ENCODE peak calls at places on chromosomes 1 and 21, in ten cellular contexts. R, N, V, I, U, C, H, O, X and Z are unnamed samples.

GRCh38 chr1:9909222-9910046 is 635 bp downstream of the CTNNBIP1 start:
- DNase-seq in R (no peak), N (peak), V (no peak), I (peak), U (peak), C (peak), H (peak), O (no peak), X (peak), Z (peak)

GRCh38 chr1:172727956-172728603 is 69.2 kb downstream of the FASLG start:
- DNase-seq in R (no peak), N (no peak), V (peak), I (peak), U (no peak), C (peak), H (no peak), O (no peak), X (no peak), Z (peak)

GRCh38 chr1:212010004-212010403 is 25.4 kb downstream of the INTS7 start:
- DNase-seq in R (no peak), N (no peak), V (no peak), I (peak), U (no peak), C (no peak), H (no peak), O (no peak), X (no peak), Z (no peak)

GRCh38 chr21:16262109-16262508 is 532.3 kb downstream of the USP25 start:
- DNase-seq in R (no peak), N (no peak), V (no peak), I (no peak), U (no peak), C (no peak), H (no peak), O (no peak), X (no peak), Z (no peak)

GRCh38 chr1:156752843-156753486 is 1.5 kb upstream of the HDGF start:
- DNase-seq in R (no peak), N (no peak), V (no peak), I (peak), U (peak), C (peak), H (no peak), O (no peak), X (no peak), Z (no peak)

GRCh38 chr1:17286646-17287045 is 21.4 kb upstream of the PADI4 start:
- DNase-seq in R (no peak), N (no peak), V (no peak), I (no peak), U (no peak), C (no peak), H (no peak), O (no peak), X (no peak), Z (no peak)

GRCh38 chr21:33096426-33096825 is 26.5 kb downstream of the OLIG1 start:
- DNase-seq in R (no peak), N (no peak), V (no peak), I (no peak), U (no peak), C (no peak), H (no peak), O (no peak), X (no peak), Z (no peak)

GRCh38 chr1:77401384-77401783 is 119.6 kb downstream of the AK5 start:
- DNase-seq in R (no peak), N (no peak), V (no peak), I (no peak), U (no peak), C (no peak), H (no peak), O (no peak), X (no peak), Z (no peak)

GRCh38 chr21:46121286-46122221 is 23.6 kb downstream of the COL6A2 start:
- DNase-seq in R (no peak), N (no peak), V (no peak), I (no peak), U (peak), C (no peak), H (peak), O (no peak), X (no peak), Z (no peak)

GRCh38 chr21:45821315-45822001 is 160.1 kb upstream of the COL6A1 start:
- DNase-seq in R (no peak), N (no peak), V (no peak), I (no peak), U (peak), C (no peak), H (no peak), O (no peak), X (no peak), Z (no peak)

GRCh38 chr1:97826820-97827219 is 94.0 kb downstream of the DPYD start:
- DNase-seq in R (no peak), N (no peak), V (peak), I (no peak), U (no peak), C (no peak), H (no peak), O (no peak), X (no peak), Z (no peak)

GRCh38 chr1:31182352-31182751 is 57.3 kb downstream of the NKAIN1 start:
- DNase-seq in R (peak), N (peak), V (peak), I (peak), U (peak), C (peak), H (peak), O (no peak), X (peak), Z (peak)

GRCh38 chr1:50968884-50969610 is 998 bp upstream of the CDKN2C start:
- DNase-seq in R (peak), N (peak), V (no peak), I (peak), U (peak), C (peak), H (peak), O (no peak), X (peak), Z (peak)

GRCh38 chr1:27342778-27343638 is 1.2 kb downstream of the SYTL1 start:
- DNase-seq in R (no peak), N (no peak), V (no peak), I (no peak), U (no peak), C (peak), H (peak), O (peak), X (peak), Z (no peak)

GRCh38 chr1:93358293-93358692 is 12.6 kb downstream of the DR1 start:
- DNase-seq in R (no peak), N (no peak), V (no peak), I (no peak), U (no peak), C (no peak), H (no peak), O (no peak), X (no peak), Z (no peak)

GRCh38 chr1:174836543-174836942 is 163.2 kb upstream of the CACYBP start:
- DNase-seq in R (no peak), N (peak), V (no peak), I (peak), U (no peak), C (peak), H (no peak), O (no peak), X (no peak), Z (no peak)

GRCh38 chr1:58768971-58769808 is 14.7 kb downstream of the JUN start:
- DNase-seq in R (peak), N (peak), V (peak), I (peak), U (peak), C (peak), H (peak), O (no peak), X (no peak), Z (peak)

GRCh38 chr1:109112652-109113285 is 1.1 kb upstream of the ELAPOR1 start:
- DNase-seq in R (peak), N (peak), V (peak), I (peak), U (peak), C (peak), H (peak), O (peak), X (peak), Z (peak)

GRCh38 chr1:38559180-38559874 is 300.2 kb downstream of the RRAGC start:
- DNase-seq in R (no peak), N (no peak), V (no peak), I (peak), U (no peak), C (peak), H (peak), O (peak), X (peak), Z (no peak)

GRCh38 chr1:46399307-46399706 is 5.2 kb downstream of the FAAH start:
- DNase-seq in R (no peak), N (no peak), V (no peak), I (no peak), U (no peak), C (no peak), H (no peak), O (no peak), X (no peak), Z (no peak)

GRCh38 chr1:206967096-206967851 is 3.0 kb downstream of the FCAMR start:
- DNase-seq in R (peak), N (peak), V (no peak), I (peak), U (no peak), C (no peak), H (no peak), O (no peak), X (no peak), Z (peak)

GRCh38 chr1:248858891-248859889 is at the start of gene ZNF692:
- DNase-seq in R (peak), N (peak), V (peak), I (peak), U (peak), C (peak), H (peak), O (peak), X (peak), Z (peak)

GRCh38 chr1:62689524-62689923 is 1.3 kb upstream of the DOCK7 start:
- DNase-seq in R (peak), N (peak), V (no peak), I (peak), U (no peak), C (peak), H (no peak), O (no peak), X (no peak), Z (peak)

GRCh38 chr21:41754481-41754891 is 12.4 kb downstream of the RIPK4 start:
- DNase-seq in R (no peak), N (no peak), V (no peak), I (no peak), U (no peak), C (no peak), H (peak), O (no peak), X (no peak), Z (peak)

GRCh38 chr1:152013664-152014237 is 20.1 kb upstream of the S100A10 start:
- DNase-seq in R (peak), N (peak), V (peak), I (peak), U (no peak), C (peak), H (no peak), O (no peak), X (no peak), Z (peak)

GRCh38 chr1:153420306-153420705 is 4.0 kb downstream of the S100A7A start:
- DNase-seq in R (no peak), N (no peak), V (no peak), I (no peak), U (no peak), C (no peak), H (no peak), O (no peak), X (no peak), Z (no peak)

GRCh38 chr21:43731476-43731875 is 12.5 kb downstream of the PDXK start:
- DNase-seq in R (no peak), N (no peak), V (no peak), I (no peak), U (no peak), C (no peak), H (no peak), O (no peak), X (no peak), Z (no peak)

GRCh38 chr1:228366062-228366850 is 40.4 kb downstream of the TRIM11 start:
- DNase-seq in R (no peak), N (no peak), V (no peak), I (no peak), U (peak), C (no peak), H (peak), O (no peak), X (no peak), Z (no peak)

GRCh38 chr1:164953815-164954214 is 394.8 kb downstream of the PBX1 start:
- DNase-seq in R (no peak), N (no peak), V (no peak), I (no peak), U (no peak), C (no peak), H (no peak), O (no peak), X (no peak), Z (no peak)

GRCh38 chr1:45925728-45926287 is 122.4 kb downstream of the MAST2 start:
- DNase-seq in R (no peak), N (no peak), V (no peak), I (no peak), U (no peak), C (peak), H (no peak), O (no peak), X (no peak), Z (no peak)

GRCh38 chr1:234578087-234578486 is 31.9 kb downstream of the IRF2BP2 start:
- DNase-seq in R (no peak), N (no peak), V (no peak), I (no peak), U (no peak), C (no peak), H (no peak), O (no peak), X (no peak), Z (no peak)

GRCh38 chr1:240591078-240591477 is 20.9 kb downstream of the GREM2 start:
- DNase-seq in R (no peak), N (no peak), V (no peak), I (no peak), U (no peak), C (no peak), H (no peak), O (no peak), X (no peak), Z (no peak)

GRCh38 chr1:116754203-116754977 is at the start of gene CD2:
- DNase-seq in R (no peak), N (no peak), V (no peak), I (no peak), U (no peak), C (no peak), H (no peak), O (no peak), X (peak), Z (no peak)

GRCh38 chr1:12179111-12179519 is 12.3 kb downstream of the TNFRSF1B start:
- DNase-seq in R (peak), N (peak), V (no peak), I (peak), U (no peak), C (no peak), H (no peak), O (peak), X (peak), Z (peak)

GRCh38 chr1:230102046-230102445 is 35.0 kb downstream of the GALNT2 start:
- DNase-seq in R (no peak), N (no peak), V (no peak), I (no peak), U (no peak), C (no peak), H (no peak), O (no peak), X (no peak), Z (no peak)

GRCh38 chr1:228075801-228076271 is 6.7 kb upstream of the ARF1 start:
- DNase-seq in R (no peak), N (no peak), V (no peak), I (no peak), U (peak), C (no peak), H (no peak), O (no peak), X (no peak), Z (no peak)